ENCODE peak calls at places on chromosomes 16 and 17, in four cellular contexts. J, V, X and I are unnamed samples.
A peak's percentile ranks its signal among the peaks of the same experiment; 100 is the strongest.

GRCh38 chr17:19258371-19258770 is 21.2 kb downstream of the EPN2 start:
- DNase-seq in J (no peak), V (no peak), X (no peak), I (no peak)

GRCh38 chr16:21300309-21301167 is 22.4 kb upstream of the CRYM start:
- DNase-seq in J (peak; percentile 98), V (peak; percentile 92), X (peak; percentile 51), I (no peak)

GRCh38 chr16:4378202-4378666 is 6.6 kb downstream of the VASN start:
- DNase-seq in J (peak; percentile 88), V (peak; percentile 57), X (no peak), I (no peak)

GRCh38 chr17:39531252-39531651 is 70.0 kb downstream of the CDK12 start:
- DNase-seq in J (no peak), V (no peak), X (no peak), I (no peak)

GRCh38 chr17:46125831-46126230 is 67.4 kb downstream of the KANSL1 start:
- DNase-seq in J (no peak), V (no peak), X (no peak), I (no peak)

GRCh38 chr17:77848257-77848656 is 110.2 kb upstream of the TNRC6C start:
- DNase-seq in J (no peak), V (no peak), X (no peak), I (no peak)

GRCh38 chr16:56970934-56971767 is 9.4 kb downstream of the CETP start:
- DNase-seq in J (no peak), V (no peak), X (no peak), I (no peak)

GRCh38 chr16:27387724-27388123 is 14.2 kb upstream of the IL21R start:
- DNase-seq in J (no peak), V (no peak), X (no peak), I (no peak)

GRCh38 chr17:12545877-12546513 is 119.7 kb upstream of the MYOCD start:
- DNase-seq in J (peak; percentile 68), V (no peak), X (no peak), I (no peak)

GRCh38 chr17:76492250-76492988 is 8.8 kb downstream of the RHBDF2 start:
- DNase-seq in J (no peak), V (no peak), X (no peak), I (no peak)

GRCh38 chr17:78522031-78522809 is 55.0 kb downstream of the DNAH17 start:
- DNase-seq in J (no peak), V (no peak), X (no peak), I (no peak)

GRCh38 chr16:27531186-27531585 is 18.5 kb downstream of the GTF3C1 start:
- DNase-seq in J (no peak), V (peak; percentile 59), X (no peak), I (no peak)

GRCh38 chr17:72107100-72107499 is 13.7 kb upstream of the SOX9 start:
- DNase-seq in J (no peak), V (no peak), X (no peak), I (no peak)

GRCh38 chr17:51487947-51488346 is 227.6 kb downstream of the UTP18 start:
- DNase-seq in J (no peak), V (no peak), X (no peak), I (peak; percentile 14)

DNA sequence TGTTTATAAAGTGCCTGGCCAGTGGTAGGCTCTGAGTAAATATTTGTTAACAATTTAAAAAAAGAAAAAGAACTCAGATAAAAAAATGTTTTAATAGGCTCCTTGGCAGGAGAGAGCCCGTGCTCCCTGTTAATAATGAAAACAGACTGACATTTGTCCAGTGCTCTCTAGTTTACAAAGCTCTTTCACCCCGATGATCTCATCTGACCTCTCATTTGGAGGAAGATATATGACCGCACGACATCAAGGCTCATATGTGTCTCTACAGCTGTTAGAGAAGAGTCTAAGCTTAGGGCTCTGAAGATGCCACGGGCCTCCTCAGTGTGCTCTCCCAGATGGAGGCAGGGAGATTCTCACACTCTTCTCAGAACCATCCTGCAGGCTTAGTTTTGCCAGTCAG is 280.8 kb upstream of the IRX5 start:
- DNase-seq in J (no peak), V (no peak), X (no peak), I (no peak)
- H3K27me3 ChIP-seq in J (no peaks in the 10 kb centered on the region), V (peaks cover 6% of the 10 kb centered on the region), X (no peaks in the 10 kb centered on the region), I (peaks cover 5% of the 10 kb centered on the region)

DNA sequence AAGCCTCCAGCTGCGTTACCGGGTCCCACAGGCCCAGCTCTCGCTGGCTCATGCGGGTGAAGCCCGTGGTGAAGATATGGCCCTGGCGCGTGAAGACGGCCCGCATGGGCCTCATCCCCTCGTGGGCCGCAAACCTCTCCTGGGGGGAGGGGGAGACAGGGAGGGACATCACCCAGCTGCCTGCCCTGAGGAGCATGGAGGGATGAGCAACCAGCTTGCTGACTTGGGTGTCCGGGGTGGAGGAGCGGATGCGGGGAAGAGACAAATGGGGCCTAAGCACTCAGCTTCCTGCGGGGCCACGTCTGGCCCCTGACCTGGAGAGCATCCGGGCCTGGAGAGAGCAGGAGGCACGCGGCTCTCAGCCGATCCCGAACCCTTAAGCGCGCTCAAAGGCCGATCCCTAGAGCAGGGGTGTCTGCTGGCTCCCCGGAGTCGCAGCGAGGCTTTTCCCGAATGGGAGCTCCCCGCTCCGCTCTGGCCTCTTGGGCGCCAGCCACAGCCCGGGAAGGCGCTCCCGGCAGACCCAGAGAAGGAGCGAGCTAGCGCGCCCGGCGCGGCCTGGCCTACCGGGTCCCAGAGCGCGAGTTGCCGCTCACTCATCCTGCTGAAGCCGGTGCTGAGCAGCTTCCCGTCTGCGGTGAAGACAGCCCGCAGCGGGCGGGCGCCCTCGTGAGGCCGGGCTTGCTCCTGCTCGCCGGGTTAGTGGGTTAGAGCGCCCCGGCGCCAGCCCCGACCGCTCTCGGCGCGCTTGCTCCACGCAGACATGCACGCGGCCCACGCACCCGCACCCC is 5.0 kb downstream of the CORO6 start:
- DNase-seq in J (peak; percentile 87), V (peak; percentile 63), X (no peak), I (peak; percentile 78)
- TF ChIP-seq CTCF in J (peak; percentile 41), V (peak; percentile 59), X (peak; percentile 89), I (peak; percentile 62)

GRCh38 chr17:81402530-81402941 is 7.3 kb downstream of the BAHCC1 start:
- DNase-seq in J (no peak), V (no peak), X (no peak), I (no peak)
- H3K27ac ChIP-seq in J (peak overlapping the region; percentile 95), V (peak overlapping the region; percentile 99), X (peak overlapping the region; percentile 94), I (no peak overlapping the region)

DNA sequence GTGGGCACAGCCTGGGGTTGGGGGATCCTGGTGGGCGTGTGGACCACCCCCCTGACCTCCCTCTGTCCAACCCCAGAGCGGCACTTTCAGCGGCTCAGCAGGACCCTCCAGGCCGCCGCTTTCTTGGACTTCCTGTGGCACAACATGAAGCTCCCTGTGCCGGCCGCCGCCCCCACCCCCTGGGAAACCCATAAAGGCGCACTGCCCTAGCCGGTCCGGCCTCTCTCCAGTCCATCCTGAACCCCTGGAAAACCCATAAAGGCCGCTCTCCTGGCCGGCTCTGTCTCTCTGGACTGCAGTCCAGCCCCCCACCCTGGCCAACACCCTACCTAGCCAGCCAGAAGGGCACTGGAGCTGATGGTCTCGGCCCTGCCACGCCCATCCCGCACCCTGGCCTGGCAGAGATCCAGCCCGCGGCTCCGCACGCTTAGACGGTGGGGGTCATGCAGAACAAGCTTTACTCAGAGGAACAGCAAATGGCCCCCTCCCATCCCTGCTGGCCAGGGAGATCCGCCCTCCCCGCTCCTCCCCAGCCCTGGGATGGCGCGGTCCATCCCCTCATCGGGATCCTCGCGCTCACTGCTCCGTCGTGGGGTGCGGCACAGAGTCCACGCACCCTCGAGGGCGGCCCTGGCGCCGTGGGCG is 2.7 kb downstream of the NOXO1 start:
- DNase-seq in J (no peak), V (no peak), X (no peak), I (no peak)
- H3K27me3 ChIP-seq in J (no peaks in the 10 kb centered on the region), V (no peaks in the 10 kb centered on the region), X (no peaks in the 10 kb centered on the region), I (peaks cover 32% of the 10 kb centered on the region)

GRCh38 chr17:58082870-58083490 is at the start of gene DYNLL2:
- DNase-seq in J (peak; percentile 94), V (peak; percentile 92), X (peak; percentile 75), I (peak; percentile 86)

GRCh38 chr17:58083491-58084316 is 485 bp downstream of the DYNLL2 start:
- DNase-seq in J (peak; percentile 88), V (peak; percentile 74), X (no peak), I (peak; percentile 70)

GRCh38 chr17:58082341-58082869 is 814 bp upstream of the DYNLL2 start:
- DNase-seq in J (no peak), V (no peak), X (no peak), I (no peak)

GRCh38 chr17:58085039-58085715 is 2.0 kb downstream of the DYNLL2 start:
- DNase-seq in J (no peak), V (no peak), X (no peak), I (no peak)

DNA sequence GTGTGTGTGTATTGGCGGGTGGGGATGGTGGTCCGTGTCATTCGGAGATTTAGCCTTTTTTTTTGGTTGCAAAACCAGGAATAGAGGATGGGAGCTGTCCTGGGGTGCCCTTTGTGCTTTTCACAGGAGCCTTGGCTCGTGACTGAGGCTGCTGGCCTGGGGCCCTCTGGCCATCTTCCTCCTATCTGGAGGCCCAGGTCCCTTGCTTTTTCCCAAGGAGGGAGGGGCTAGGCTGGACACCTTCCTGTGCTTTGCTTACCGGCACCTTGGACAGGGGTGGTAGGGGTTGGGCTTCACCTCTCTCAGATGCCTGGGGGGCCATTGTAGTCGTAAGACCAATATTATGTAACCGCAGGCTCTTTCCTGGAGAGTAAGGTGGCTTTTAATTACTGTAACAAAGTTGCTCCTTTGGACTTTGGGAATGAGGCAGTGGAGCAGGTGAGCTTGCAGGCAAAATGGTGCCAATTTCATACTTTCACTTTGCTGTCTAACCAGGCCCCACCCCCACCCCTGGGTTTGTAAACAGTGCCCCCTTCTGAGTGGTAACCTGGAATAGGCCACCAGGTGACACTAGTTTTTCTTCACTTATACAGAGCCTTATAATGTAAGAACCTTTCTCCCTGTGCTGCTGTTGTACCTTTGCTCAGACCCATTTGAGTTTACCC is 1.2 kb downstream of the DYNLL2 start:
- DNase-seq in J (peak; percentile 78), V (peak; percentile 73), X (no peak), I (peak; percentile 53)
- TF ChIP-seq CTCF in J (no peak), V (peak; percentile 33), X (no peak), I (peak; percentile 43)

GRCh38 chr17:9080983-9081382 is 59.7 kb downstream of the NTN1 start:
- DNase-seq in J (no peak), V (no peak), X (no peak), I (no peak)

GRCh38 chr17:9079461-9080103 is 58.3 kb downstream of the NTN1 start:
- DNase-seq in J (peak; percentile 39), V (no peak), X (no peak), I (no peak)

GRCh38 chr17:9080296-9080914 is 59.1 kb downstream of the NTN1 start:
- DNase-seq in J (peak; percentile 3), V (no peak), X (no peak), I (no peak)
- H3K27ac ChIP-seq in J (no peak overlapping the region), V (no peak overlapping the region), X (no peak overlapping the region), I (no peak overlapping the region)

DNA sequence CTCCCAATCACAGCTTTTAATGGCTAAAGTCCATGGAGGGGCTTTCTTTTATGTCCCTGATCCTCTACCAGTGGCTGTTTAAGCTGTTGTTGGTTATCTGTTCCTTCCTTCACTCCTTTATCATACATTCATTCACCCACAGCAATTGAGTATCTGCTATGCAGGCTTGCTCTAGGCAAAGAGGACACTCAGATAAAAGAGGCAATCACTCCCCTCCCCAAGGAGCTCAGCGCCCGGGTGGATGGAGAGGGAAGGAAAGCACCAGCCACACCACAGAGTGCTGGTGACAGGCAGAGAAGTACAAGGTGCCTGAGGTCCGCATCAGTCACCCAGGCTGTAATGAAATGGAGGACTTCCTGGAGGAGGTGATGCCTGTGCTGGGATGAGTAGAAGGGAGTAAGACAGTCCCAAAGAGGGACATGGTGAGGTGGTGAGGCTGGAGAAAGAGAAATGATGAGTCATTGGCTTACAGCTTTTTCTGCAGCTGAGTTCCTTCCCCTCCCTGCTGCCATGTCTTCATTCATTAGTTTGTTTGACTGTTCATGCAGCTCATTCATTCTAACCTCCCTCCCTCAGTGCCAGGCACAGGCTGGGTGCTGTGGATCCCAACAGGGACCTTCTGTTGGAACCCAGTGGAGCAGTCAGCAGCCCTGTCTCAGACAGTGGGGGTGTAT is 12.8 kb upstream of the NGFR start:
- DNase-seq in J (no peak), V (no peak), X (no peak), I (no peak)
- H3K27me3 ChIP-seq in J (no peaks in the 10 kb centered on the region), V (peaks cover 11% of the 10 kb centered on the region), X (no peaks in the 10 kb centered on the region), I (peaks cover 42% of the 10 kb centered on the region)